ENCODE peak calls at places on chromosomes 1 and 21, in six cellular contexts. X is body of pancreas, A is A549, T is uterus, P is esophagus muscularis mucosa, N is testis. Z is an unnamed sample. For H3K4me1, the result is how much of the 10 kb centered on the place peaks cover.

GRCh38 chr1:97524211-97524610 is 396.6 kb downstream of the DPYD start:
- DNase-seq in X (no peak), A (no peak), T (no peak), P (no peak), N (no peak), Z (no peak)

GRCh38 chr1:119782541-119783338 is 14.0 kb upstream of the HMGCS2 start:
- DNase-seq in X (no peak), A (no peak), T (no peak), P (peak), N (no peak), Z (no peak)

GRCh38 chr1:182786223-182787001 is 3.2 kb upstream of the NPL start:
- DNase-seq in X (peak), A (peak), T (peak), P (no peak), N (peak), Z (peak)

GRCh38 chr1:160481979-160482596 is 41.0 kb downstream of the SLAMF6 start:
- DNase-seq in X (no peak), A (no peak), T (no peak), P (no peak), N (no peak), Z (no peak)

GRCh38 chr1:84988588-84988987 is 8.3 kb downstream of the MCOLN2 start:
- DNase-seq in X (no peak), A (no peak), T (no peak), P (no peak), N (no peak), Z (no peak)

GRCh38 chr1:26278835-26279597 is 870 bp upstream of the SH3BGRL3 start:
- DNase-seq in X (peak), A (no peak), T (peak), P (no peak), N (no peak), Z (no peak)

GRCh38 chr1:63593887-63594617 is 841 bp downstream of the PGM1 start:
- DNase-seq in X (peak), A (peak), T (peak), P (no peak), N (peak), Z (peak)

GRCh38 chr1:164723296-164723731 is 164.3 kb downstream of the PBX1 start:
- DNase-seq in X (peak), A (no peak), T (no peak), P (no peak), N (no peak), Z (no peak)

GRCh38 chr1:67889466-67889865 is 56.2 kb upstream of the GNG12 start:
- DNase-seq in X (no peak), A (no peak), T (no peak), P (no peak), N (no peak), Z (no peak)

GRCh38 chr1:67664048-67664447 is 21.0 kb upstream of the GADD45A start:
- DNase-seq in X (no peak), A (no peak), T (no peak), P (no peak), N (no peak), Z (no peak)

GRCh38 chr1:45508295-45509151 is 8.4 kb downstream of the MMACHC start:
- DNase-seq in X (no peak), A (peak), T (no peak), P (no peak), N (no peak), Z (no peak)

GRCh38 chr1:91278754-91279153 is 125.9 kb downstream of the HFM1 start:
- DNase-seq in X (no peak), A (peak), T (no peak), P (no peak), N (no peak), Z (no peak)

GRCh38 chr1:39980555-39981313 is 25.8 kb downstream of the MFSD2A start:
- DNase-seq in X (no peak), A (no peak), T (no peak), P (no peak), N (no peak), Z (no peak)

GRCh38 chr21:18832950-18833349 is 429.4 kb upstream of the TMPRSS15 start:
- DNase-seq in X (no peak), A (peak), T (no peak), P (no peak), N (no peak), Z (no peak)

GRCh38 chr1:94738371-94738770 is 81.8 kb upstream of the SLC44A3 start:
- DNase-seq in X (no peak), A (no peak), T (no peak), P (no peak), N (no peak), Z (no peak)

GRCh38 chr21:14520535-14520934 is 25.6 kb downstream of the SAMSN1 start:
- DNase-seq in X (no peak), A (no peak), T (no peak), P (no peak), N (no peak), Z (no peak)

GRCh38 chr1:32716312-32717126 is 13.9 kb upstream of the SYNC start:
- DNase-seq in X (peak), A (peak), T (no peak), P (no peak), N (peak), Z (no peak)

GRCh38 chr1:1756661-1757421 is 21.4 kb downstream of the NADK start:
- DNase-seq in X (no peak), A (no peak), T (no peak), P (no peak), N (no peak), Z (no peak)

GRCh38 chr1:186782791-186783190 is 46.0 kb upstream of the PLA2G4A start:
- DNase-seq in X (no peak), A (no peak), T (no peak), P (no peak), N (no peak), Z (no peak)
- H3K4me1 ChIP-seq in X (under half), A (under half), T (under half), P (under half), N (under half), Z (under half)

GRCh38 chr21:44316277-44316900 is 16.5 kb downstream of the PFKL start:
- DNase-seq in X (no peak), A (no peak), T (no peak), P (no peak), N (no peak), Z (no peak)
- TF ChIP-seq POLR2A in X (no peak), A (no peak), T (no peak), P (no peak), N (no peak), Z (no peak)

GRCh38 chr1:162075862-162076261 is 6.4 kb downstream of the NOS1AP start:
- DNase-seq in X (no peak), A (no peak), T (no peak), P (no peak), N (no peak), Z (no peak)

GRCh38 chr1:162072770-162073169 is 3.3 kb downstream of the NOS1AP start:
- DNase-seq in X (no peak), A (no peak), T (no peak), P (peak), N (no peak), Z (no peak)

GRCh38 chr1:162077900-162078299 is 8.4 kb downstream of the NOS1AP start:
- DNase-seq in X (no peak), A (no peak), T (no peak), P (peak), N (no peak), Z (no peak)

GRCh38 chr1:162070825-162071224 is 1.3 kb downstream of the NOS1AP start:
- DNase-seq in X (no peak), A (no peak), T (no peak), P (no peak), N (no peak), Z (no peak)

DNA sequence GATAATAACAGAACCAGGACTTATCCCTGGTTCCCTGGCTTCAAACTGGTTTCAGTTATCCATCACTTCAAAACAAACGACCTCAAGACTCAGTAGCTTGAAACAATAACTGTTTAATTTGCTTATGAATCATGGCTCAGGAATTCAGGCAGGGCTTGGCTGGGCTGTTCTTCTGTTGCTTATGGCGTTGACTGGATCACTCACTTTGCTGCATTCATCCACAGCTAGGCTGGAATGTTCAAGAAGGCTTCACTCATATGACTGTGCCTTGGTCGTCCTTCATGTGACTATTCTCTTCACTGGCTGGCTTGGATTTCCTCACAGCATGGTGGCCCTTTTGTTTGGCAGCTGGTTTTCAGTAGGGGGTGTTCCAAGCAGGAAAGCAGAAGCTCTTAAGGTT is 5.1 kb downstream of the NOS1AP start:
- DNase-seq in X (no peak), A (no peak), T (no peak), P (no peak), N (no peak), Z (no peak)
- H3K4me3 ChIP-seq in X (no peak), A (no peak), T (no peak), P (no peak), N (no peak), Z (no peak)

GRCh38 chr21:45365186-45365607 is 39.8 kb upstream of the COL18A1 start:
- DNase-seq in X (no peak), A (no peak), T (no peak), P (no peak), N (no peak), Z (no peak)

GRCh38 chr21:45367402-45368351 is 37.3 kb upstream of the COL18A1 start:
- DNase-seq in X (no peak), A (no peak), T (no peak), P (no peak), N (no peak), Z (no peak)

GRCh38 chr21:45365608-45366241 is 39.2 kb upstream of the COL18A1 start:
- DNase-seq in X (peak), A (peak), T (no peak), P (no peak), N (no peak), Z (no peak)

GRCh38 chr21:45366931-45367401 is 38.0 kb upstream of the COL18A1 start:
- DNase-seq in X (peak), A (peak), T (peak), P (no peak), N (peak), Z (peak)

DNA sequence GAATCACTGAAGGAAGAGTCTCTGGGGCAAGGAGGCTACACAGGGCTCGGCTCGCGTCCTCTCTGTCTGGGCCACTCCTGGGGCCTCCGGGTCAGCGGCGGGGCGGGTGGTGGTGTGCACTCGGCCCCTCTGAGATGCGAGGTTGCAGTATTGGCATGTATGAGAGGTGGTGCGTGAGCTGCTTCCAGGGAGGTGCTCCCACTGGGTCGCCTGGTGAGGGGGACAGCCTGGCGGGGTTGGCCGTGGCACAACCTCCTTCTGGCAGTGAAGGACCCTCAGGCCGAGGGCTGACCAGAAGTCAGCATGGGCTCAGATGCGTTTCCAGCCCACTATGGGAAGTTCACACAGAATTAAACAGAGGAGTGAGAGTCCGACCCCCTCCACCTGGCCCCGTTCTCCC is 38.5 kb upstream of the COL18A1 start:
- DNase-seq in X (no peak), A (no peak), T (no peak), P (no peak), N (no peak), Z (no peak)
- H3K4me1 ChIP-seq in X (under half), A (half or more), T (under half), P (half or more), N (under half), Z (under half)

DNA sequence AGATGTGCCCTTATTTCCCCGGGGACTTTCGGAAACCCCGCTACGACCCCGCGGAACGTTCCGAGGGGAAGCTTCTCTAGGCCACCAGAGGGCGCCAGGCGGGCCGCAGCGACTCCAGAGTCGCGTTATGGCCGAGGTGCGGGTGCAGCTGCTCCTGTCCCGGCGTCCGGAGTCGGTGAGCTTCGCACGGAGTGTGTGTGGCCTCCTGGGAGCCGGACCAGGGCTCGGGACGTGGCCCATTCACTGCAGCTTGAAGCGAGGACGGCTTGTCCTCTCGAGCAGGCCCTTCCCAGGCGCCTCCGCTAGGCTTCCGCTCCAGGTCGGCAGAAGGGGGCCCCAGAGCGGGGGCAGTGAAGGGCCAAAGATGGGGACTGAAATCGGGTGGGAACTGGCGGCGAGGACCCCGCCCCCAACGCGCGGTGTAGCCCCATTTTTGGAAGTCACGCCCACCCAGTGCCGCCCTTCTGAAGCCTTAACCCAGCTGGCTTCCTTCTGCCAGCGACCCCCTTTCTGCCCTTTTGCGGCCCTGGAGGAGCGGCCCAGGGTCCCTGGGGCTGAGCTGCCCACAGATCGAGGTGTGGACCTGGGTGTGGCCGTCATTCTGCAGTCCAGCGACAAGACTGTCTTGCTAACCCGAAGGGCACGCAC is at the start of gene NUDT17:
- DNase-seq in X (peak), A (peak), T (peak), P (no peak), N (peak), Z (peak)
- TF ChIP-seq POLR2A in X (no peak), A (peak), T (no peak), P (no peak), N (no peak), Z (no peak)

GRCh38 chr1:235077571-235078479 is 50.8 kb downstream of the TOMM20 start:
- DNase-seq in X (peak), A (peak), T (no peak), P (no peak), N (no peak), Z (no peak)

GRCh38 chr1:235075121-235075954 is 53.3 kb downstream of the TOMM20 start:
- DNase-seq in X (peak), A (peak), T (peak), P (no peak), N (no peak), Z (peak)

GRCh38 chr1:235077163-235077540 is 51.5 kb downstream of the TOMM20 start:
- DNase-seq in X (no peak), A (no peak), T (no peak), P (no peak), N (no peak), Z (no peak)

GRCh38 chr1:235075955-235076308 is 52.7 kb downstream of the TOMM20 start:
- DNase-seq in X (no peak), A (no peak), T (no peak), P (no peak), N (no peak), Z (no peak)

GRCh38 chr1:235076504-235077162 is 52.0 kb downstream of the TOMM20 start:
- DNase-seq in X (no peak), A (no peak), T (no peak), P (no peak), N (no peak), Z (no peak)
- H3K4me3 ChIP-seq in X (no peak), A (no peak), T (no peak), P (no peak), N (no peak), Z (no peak)

GRCh38 chr1:19484793-19485361 is 462 bp downstream of the CAPZB start:
- DNase-seq in X (no peak), A (peak), T (no peak), P (no peak), N (no peak), Z (peak)
- H3K4me1 ChIP-seq in X (half or more), A (under half), T (under half), P (half or more), N (under half), Z (half or more)

GRCh38 chr1:109620890-109621289 is 1.3 kb downstream of the AMPD2 start:
- DNase-seq in X (peak), A (peak), T (peak), P (peak), N (peak), Z (peak)
- TF ChIP-seq POLR2A in X (no peak), A (no peak), T (no peak), P (no peak), N (no peak), Z (no peak)